ENCODE peak calls at places on chromosome 15, in eight cellular contexts. R is brain microvascular endothelial cell, P is left ventricle myocardium inferior, L is SK-N-SH, N is BJ, U is PC-3, I is fibroblast of lung, M is fibroblast of pulmonary artery. H is an unnamed sample.

GRCh38 chr15:77720617-77721016 is 87.9 kb upstream of the LINGO1 start:
- DNase-seq in N (no peak), R (no peak), P (no peak), I (no peak), U (no peak), M (no peak), L (peak; percentile 61), H (no peak)

GRCh38 chr15:66644000-66644787 is 57.8 kb upstream of the SMAD6 start:
- DNase-seq in M (peak; percentile 24), L (no peak), P (no peak), R (peak; percentile 20), U (no peak), N (no peak), I (no peak), H (no peak)

GRCh38 chr15:63407612-63408011 is 26.0 kb upstream of the CA12 start:
- DNase-seq in U (peak; percentile 33), I (no peak), R (no peak), N (no peak), M (no peak), P (no peak), L (peak; percentile 29), H (no peak)

GRCh38 chr15:99427210-99427609 is 138.6 kb upstream of the MEF2A start:
- DNase-seq in L (no peak), R (no peak), P (no peak), U (no peak), I (no peak), M (no peak), N (no peak), H (no peak)

GRCh38 chr15:68674975-68675374 is 96.2 kb downstream of the CORO2B start:
- DNase-seq in N (no peak), M (peak; percentile 57), I (no peak), P (no peak), L (no peak), R (peak; percentile 27), U (no peak), H (no peak)

GRCh38 chr15:72406936-72407335 is 8.8 kb downstream of the TMEM202 start:
- DNase-seq in R (no peak), P (no peak), M (no peak), I (no peak), N (no peak), L (no peak), U (no peak), H (no peak)

GRCh38 chr15:29749365-29750086 is 72.7 kb downstream of the TJP1 start:
- DNase-seq in N (no peak), P (no peak), R (no peak), M (no peak), L (no peak), I (no peak), U (no peak), H (no peak)

GRCh38 chr15:44468713-44469385 is 41.4 kb downstream of the CTDSPL2 start:
- DNase-seq in I (peak; percentile 65), R (peak; percentile 65), L (peak; percentile 20), N (peak; percentile 6), U (peak; percentile 58), P (no peak), M (peak; percentile 59), H (peak; percentile 4)

GRCh38 chr15:66369773-66370651 is 13.5 kb upstream of the TIPIN start:
- DNase-seq in M (peak; percentile 62), N (no peak), L (no peak), P (no peak), I (peak; percentile 12), R (no peak), U (peak; percentile 28), H (no peak)

GRCh38 chr15:70324001-70324974 is 226.6 kb upstream of the TLE3 start:
- DNase-seq in I (peak; percentile 63), R (no peak), M (no peak), L (peak; percentile 53), P (no peak), U (peak; percentile 94), N (peak; percentile 97), H (peak; percentile 34)

GRCh38 chr15:53586815-53587214 is 172.6 kb downstream of the WDR72 start:
- DNase-seq in U (peak; percentile 60), I (peak; percentile 3), M (peak; percentile 3), N (no peak), L (peak; percentile 5), R (peak; percentile 11), P (no peak), H (no peak)

GRCh38 chr15:101167791-101168462 is 83.9 kb downstream of the CHSY1 start:
- DNase-seq in P (peak; percentile 72), M (peak; percentile 95), R (peak; percentile 93), U (peak; percentile 93), N (peak; percentile 34), I (peak; percentile 86), L (no peak), H (no peak)

GRCh38 chr15:23401627-23402026 is 45.4 kb downstream of the GOLGA6L2 start:
- DNase-seq in M (no peak), L (no peak), R (no peak), P (no peak), I (no peak), N (no peak), U (no peak), H (no peak)

GRCh38 chr15:68413363-68414255 is 18.4 kb downstream of the ITGA11 start:
- DNase-seq in P (peak; percentile 38), N (no peak), L (no peak), U (no peak), I (no peak), M (no peak), R (no peak), H (no peak)

GRCh38 chr15:101255615-101256350 is 3.9 kb upstream of the CHSY1 start:
- DNase-seq in U (no peak), I (peak; percentile 87), P (no peak), N (no peak), L (no peak), M (peak; percentile 90), R (peak; percentile 87), H (no peak)

GRCh38 chr15:62240697-62241096 is 75.6 kb upstream of the C2CD4B start:
- DNase-seq in M (no peak), U (no peak), N (no peak), P (no peak), L (no peak), I (no peak), R (no peak), H (no peak)

GRCh38 chr15:62241135-62241770 is 76.2 kb upstream of the C2CD4B start:
- DNase-seq in P (no peak), R (peak; percentile 3), U (peak; percentile 33), M (no peak), L (no peak), I (no peak), N (no peak), H (no peak)

GRCh38 chr15:62244762-62245161 is 79.7 kb upstream of the C2CD4B start:
- DNase-seq in R (no peak), U (no peak), L (no peak), M (no peak), I (no peak), N (no peak), P (no peak), H (no peak)

GRCh38 chr15:62242999-62243398 is 77.9 kb upstream of the C2CD4B start:
- DNase-seq in U (no peak), R (no peak), L (no peak), M (no peak), I (no peak), P (no peak), N (no peak), H (no peak)

DNA sequence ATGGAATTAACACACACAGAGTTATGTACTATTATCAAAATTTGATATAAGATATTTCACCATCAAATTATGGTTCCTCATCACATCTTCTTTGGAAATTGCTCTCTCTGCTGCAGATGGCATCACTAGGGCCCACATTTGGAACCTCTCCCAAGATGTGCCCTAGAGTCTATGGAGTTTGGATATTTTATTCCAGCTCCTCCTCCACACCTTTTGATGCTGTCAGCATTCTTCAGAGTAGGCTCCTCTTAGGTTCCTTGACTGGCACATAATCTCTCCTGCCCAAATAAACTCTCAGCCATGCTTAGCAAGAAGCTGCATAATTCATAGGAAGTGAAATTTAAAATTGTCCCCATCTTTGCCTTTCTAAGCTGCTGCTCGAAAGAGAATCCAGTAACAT is 75.0 kb upstream of the C2CD4B start:
- DNase-seq in N (no peak), U (no peak), R (no peak), P (no peak), L (no peak), I (no peak), M (no peak), H (no peak)
- TF ChIP-seq CTCF in N (no peak), U (no peak), R (no peak), P (no peak), L (no peak), I (no peak), M (no peak), H (no peak)

GRCh38 chr15:82301296-82302016 is 38.8 kb downstream of the SAXO2 start:
- DNase-seq in L (no peak), M (no peak), R (no peak), U (no peak), I (no peak), P (no peak), N (no peak), H (no peak)
- H3K4me3 ChIP-seq in L (no peak overlapping the region), M (no peak overlapping the region), R (no peak overlapping the region), U (no peak overlapping the region), I (no peak overlapping the region), P (no peak overlapping the region), N (no peak overlapping the region), H (no peak overlapping the region)

DNA sequence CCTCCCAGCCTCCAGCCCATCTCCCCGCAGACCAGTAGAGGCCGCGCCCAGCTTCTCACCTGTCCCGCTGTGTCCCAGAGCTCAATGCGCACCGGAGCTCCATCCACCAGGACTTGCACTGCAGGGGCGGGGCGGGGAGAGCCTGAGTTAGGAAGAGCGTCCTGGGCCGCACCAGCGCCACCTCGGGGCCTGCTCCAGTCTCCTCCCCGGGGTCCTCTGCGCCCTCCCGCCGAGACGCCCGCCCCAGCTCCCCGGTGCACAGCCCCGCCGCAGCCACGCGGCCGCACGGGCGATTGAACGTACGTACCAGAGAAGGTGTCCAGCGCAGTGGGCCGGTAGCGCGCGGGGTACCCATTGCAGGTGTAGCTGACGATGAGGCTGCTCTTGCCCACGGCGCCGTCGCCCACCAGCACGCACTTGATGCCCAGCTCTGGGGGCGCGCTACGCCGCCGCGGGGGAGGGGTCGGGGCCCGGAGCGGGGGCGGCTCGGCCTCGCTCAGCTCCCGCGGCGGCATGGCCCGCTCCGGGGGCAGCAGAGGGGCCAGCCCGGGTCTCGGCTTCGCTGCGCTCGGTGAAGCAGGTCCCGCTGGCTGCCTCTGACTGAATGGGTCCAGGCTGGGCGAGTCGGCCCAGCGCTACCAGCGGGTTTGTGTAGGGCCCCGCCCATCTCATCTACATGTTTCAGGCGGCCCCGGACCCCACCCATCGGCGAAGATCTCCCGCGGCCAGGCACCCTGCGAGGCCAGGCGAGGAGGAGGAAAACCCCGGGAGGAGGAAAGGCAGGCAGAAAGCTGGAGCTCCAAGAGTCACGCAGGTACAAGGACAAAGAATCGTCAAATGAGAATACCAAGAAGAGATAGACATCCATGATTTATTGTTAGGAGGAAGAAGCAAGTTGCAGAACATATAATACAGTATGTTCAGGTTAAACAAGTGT is at the start of gene RHOV:
- DNase-seq in P (peak; percentile 38), N (no peak), R (peak; percentile 29), U (peak; percentile 89), I (peak; percentile 31), L (peak; percentile 92), M (peak; percentile 37), H (no peak)
- TF ChIP-seq CTCF in P (peak; percentile 42), N (peak; percentile 35), R (peak; percentile 45), U (peak; percentile 63), I (peak; percentile 17), L (peak; percentile 47), M (peak; percentile 7), H (peak; percentile 54)

DNA sequence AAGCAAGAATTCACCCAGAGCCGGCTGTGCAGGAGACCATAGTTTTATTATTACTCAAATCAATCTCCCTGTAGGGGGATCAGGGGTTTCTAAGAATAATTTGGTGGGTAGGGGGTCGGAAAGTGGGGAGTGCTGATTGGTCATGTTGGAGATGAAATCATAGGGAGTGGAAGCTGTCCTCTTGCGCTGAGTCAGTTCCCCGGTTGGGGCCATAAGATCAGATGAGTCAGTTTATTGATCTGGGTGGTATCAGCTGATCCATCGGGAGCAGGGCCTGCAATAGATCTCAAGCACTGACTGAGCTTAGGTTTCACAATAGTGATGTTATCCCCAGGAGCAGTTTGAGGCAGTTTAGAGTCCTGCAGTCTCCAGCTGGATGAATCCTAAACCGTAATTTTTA is 97.0 kb upstream of the SNRPN start:
- DNase-seq in M (no peak), P (no peak), R (no peak), I (peak; percentile 45), N (no peak), U (peak; percentile 11), L (no peak), H (no peak)
- H3K4me3 ChIP-seq in M (no peak overlapping the region), P (peak overlapping the region; percentile 58), R (no peak overlapping the region), I (no peak overlapping the region), N (no peak overlapping the region), U (no peak overlapping the region), L (peak overlapping the region; percentile 38), H (peak overlapping the region; percentile 16)

H was measured in AG04449.